ENCODE peak calls at places on chromosomes 2 and 18, in ten cellular contexts. T is SW480; I is CD4-positive, alpha-beta memory T cell; N is AG08396; A is activated CD4-positive, alpha-beta T cell treated with anti-CD3 and anti-CD28 coated beads, Interleukin-2, amount 10 ng/mL, durations not matched to agents 7 days and 5 days; D is amygdala; R is HAP-1; V is COR-L47; Y is CD8-positive, alpha-beta memory T cell; X is A549. Q is an unnamed sample.

GRCh38 chr2:69686855-69687254 is 43.3 kb upstream of the AAK1 start:
- DNase-seq in T (no peak), I (no peak), N (no peak), A (no peak), D (no peak), R (no peak), V (no peak), Y (no peak), X (no peak), Q (no peak)

GRCh38 chr2:212032032-212032431 is 506.6 kb downstream of the ERBB4 start:
- DNase-seq in T (no peak), I (no peak), N (peak), A (no peak), D (no peak), R (no peak), V (no peak), Y (no peak), X (no peak), Q (no peak)

GRCh38 chr18:21632393-21632792 is 20.3 kb downstream of the SNRPD1 start:
- DNase-seq in T (no peak), I (no peak), N (no peak), A (no peak), D (no peak), R (peak), V (no peak), Y (no peak), X (no peak), Q (no peak)

GRCh38 chr2:192194065-192194865 is 468 bp downstream of the TMEFF2 start:
- DNase-seq in T (no peak), I (peak), N (peak), A (no peak), D (no peak), R (no peak), V (peak), Y (peak), X (peak), Q (peak)

GRCh38 chr2:182129188-182129707 is 143.6 kb downstream of the PPP1R1C start:
- DNase-seq in T (no peak), I (no peak), N (no peak), A (no peak), D (no peak), R (no peak), V (no peak), Y (no peak), X (no peak), Q (no peak)

GRCh38 chr2:144350151-144350802 is 169.6 kb downstream of the ZEB2 start:
- DNase-seq in T (no peak), I (no peak), N (no peak), A (no peak), D (no peak), R (peak), V (no peak), Y (no peak), X (no peak), Q (no peak)

GRCh38 chr2:64115808-64116598 is 28.2 kb downstream of the PELI1 start:
- DNase-seq in T (no peak), I (no peak), N (no peak), A (no peak), D (no peak), R (peak), V (no peak), Y (no peak), X (no peak), Q (no peak)

GRCh38 chr2:127932199-127932877 is 46.6 kb upstream of the AMMECR1L start:
- DNase-seq in T (peak), I (no peak), N (peak), A (no peak), D (no peak), R (peak), V (no peak), Y (no peak), X (no peak), Q (peak)

GRCh38 chr2:96142217-96143113 is 2.8 kb downstream of the DUSP2 start:
- DNase-seq in T (peak), I (peak), N (no peak), A (peak), D (no peak), R (no peak), V (no peak), Y (peak), X (no peak), Q (no peak)

Q was measured in H54.